ENCODE peak calls at places on chromosomes 4 and X, in six cellular contexts. N, Y, H, E, T and S are unnamed samples.

GRCh38 chr4:2799444-2799911 is 6.6 kb downstream of the SH3BP2 start:
- DNase-seq in N (no peak), Y (peak), H (peak), E (peak), T (no peak), S (no peak)

GRCh38 chr4:74481891-74482609 is 37.1 kb downstream of the AREG start:
- DNase-seq in N (no peak), Y (no peak), H (no peak), E (no peak), T (no peak), S (no peak)

GRCh38 chr4:98092833-98093439 is 50.3 kb downstream of the STPG2 start:
- DNase-seq in N (peak), Y (no peak), H (no peak), E (no peak), T (peak), S (no peak)

GRCh38 chrX:41518127-41518840 is 71.1 kb downstream of the NYX start:
- DNase-seq in N (no peak), Y (no peak), H (no peak), E (no peak), T (no peak), S (no peak)

GRCh38 chr4:73589261-73589847 is 30.9 kb downstream of the RASSF6 start:
- DNase-seq in N (peak), Y (no peak), H (no peak), E (no peak), T (peak), S (no peak)

GRCh38 chrX:24877854-24878650 is 137.7 kb downstream of the ARX start:
- DNase-seq in N (peak), Y (no peak), H (no peak), E (no peak), T (peak), S (no peak)

GRCh38 chrX:47607091-47607490 is 12.6 kb downstream of the SYN1 start:
- DNase-seq in N (no peak), Y (no peak), H (no peak), E (no peak), T (no peak), S (no peak)

GRCh38 chr4:183142566-183143545 is 43.8 kb downstream of the WWC2 start:
- DNase-seq in N (peak), Y (no peak), H (peak), E (peak), T (peak), S (no peak)

GRCh38 chrX:125810856-125811255 is 355.2 kb downstream of the DCAF12L2 start:
- DNase-seq in N (no peak), Y (no peak), H (no peak), E (no peak), T (peak), S (no peak)

GRCh38 chr4:13918110-13918509 is 290.6 kb upstream of the BOD1L1 start:
- DNase-seq in N (peak), Y (no peak), H (peak), E (peak), T (peak), S (no peak)

GRCh38 chrX:108439961-108440696 is 491 bp downstream of the COL4A5 start:
- DNase-seq in N (peak), Y (no peak), H (no peak), E (no peak), T (no peak), S (no peak)

GRCh38 chrX:27391601-27392000 is 71.5 kb downstream of the PPP4R3C start:
- DNase-seq in N (no peak), Y (no peak), H (no peak), E (no peak), T (peak), S (no peak)

GRCh38 chrX:109934935-109935334 is 68.0 kb upstream of the TMEM164 start:
- DNase-seq in N (peak), Y (no peak), H (no peak), E (no peak), T (peak), S (no peak)

GRCh38 chr4:107863850-107864371 is 39.2 kb downstream of the SGMS2 start:
- DNase-seq in N (peak), Y (no peak), H (peak), E (peak), T (peak), S (no peak)

GRCh38 chr4:153661215-153661822 is 22.8 kb upstream of the TLR2 start:
- DNase-seq in N (no peak), Y (no peak), H (no peak), E (no peak), T (no peak), S (no peak)

GRCh38 chr4:3348621-3349020 is 55.8 kb downstream of the RGS12 start:
- DNase-seq in N (no peak), Y (no peak), H (no peak), E (no peak), T (no peak), S (no peak)

GRCh38 chr4:15717647-15718416 is 15.0 kb downstream of the BST1 start:
- DNase-seq in N (peak), Y (no peak), H (no peak), E (no peak), T (peak), S (no peak)

GRCh38 chrX:112642349-112642748 is 37.4 kb downstream of the LHFPL1 start:
- DNase-seq in N (peak), Y (peak), H (no peak), E (peak), T (peak), S (peak)

GRCh38 chr4:25970241-25970675 is 56.2 kb downstream of the SMIM20 start:
- DNase-seq in N (no peak), Y (no peak), H (peak), E (peak), T (peak), S (no peak)

GRCh38 chr4:176753049-176753448 is 39.7 kb downstream of the VEGFC start:
- DNase-seq in N (peak), Y (no peak), H (no peak), E (no peak), T (peak), S (peak)

GRCh38 chr4:38009421-38009820 is 49.2 kb downstream of the PTTG2 start:
- DNase-seq in N (peak), Y (no peak), H (no peak), E (no peak), T (no peak), S (no peak)

GRCh38 chrX:132272826-132273225 is 53.6 kb upstream of the RAP2C start:
- DNase-seq in N (peak), Y (no peak), H (no peak), E (no peak), T (no peak), S (no peak)

GRCh38 chrX:132270021-132270420 is 50.8 kb upstream of the RAP2C start:
- DNase-seq in N (no peak), Y (no peak), H (no peak), E (no peak), T (no peak), S (no peak)

GRCh38 chrX:132267392-132267791 is 48.1 kb upstream of the RAP2C start:
- DNase-seq in N (no peak), Y (no peak), H (no peak), E (no peak), T (no peak), S (no peak)

GRCh38 chrX:132270699-132271098 is 51.5 kb upstream of the RAP2C start:
- DNase-seq in N (peak), Y (no peak), H (peak), E (peak), T (peak), S (no peak)

GRCh38 chrX:132271330-132271729 is 52.1 kb upstream of the RAP2C start:
- DNase-seq in N (no peak), Y (no peak), H (no peak), E (peak), T (no peak), S (no peak)
- H3K4me3 ChIP-seq in N (no peak), Y (no peak), H (no peak), E (no peak), T (no peak), S (no peak)

GRCh38 chr4:128954941-128955340 is 138.4 kb downstream of the SCLT1 start:
- DNase-seq in N (no peak), Y (no peak), H (no peak), E (no peak), T (no peak), S (no peak)

GRCh38 chr4:128961405-128961804 is 131.9 kb downstream of the SCLT1 start:
- DNase-seq in N (no peak), Y (no peak), H (no peak), E (no peak), T (no peak), S (no peak)

GRCh38 chr4:128957459-128957858 is 135.9 kb downstream of the SCLT1 start:
- DNase-seq in N (no peak), Y (no peak), H (no peak), E (no peak), T (no peak), S (no peak)

GRCh38 chr4:128955751-128956150 is 137.6 kb downstream of the SCLT1 start:
- DNase-seq in N (no peak), Y (no peak), H (no peak), E (no peak), T (no peak), S (no peak)

DNA sequence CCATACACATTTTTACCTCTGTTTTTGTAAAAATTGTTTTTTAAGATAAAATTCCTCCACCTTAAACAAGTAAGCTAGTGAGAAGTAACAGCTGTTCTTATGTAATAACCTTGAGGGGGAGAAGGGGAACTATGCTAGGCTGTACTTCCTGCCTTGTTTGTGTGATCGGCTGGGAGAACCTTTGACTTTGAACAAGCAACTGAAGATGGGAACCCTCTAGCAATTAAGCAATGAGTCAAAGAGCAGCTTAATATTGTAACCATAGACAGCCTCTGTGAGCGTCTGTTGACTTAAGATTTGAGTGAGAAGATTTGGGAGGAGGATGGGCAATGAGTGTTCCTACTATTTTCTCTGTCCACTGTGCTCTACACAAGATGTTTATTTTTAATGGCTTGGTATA is 135.1 kb downstream of the SCLT1 start:
- DNase-seq in N (peak), Y (no peak), H (no peak), E (no peak), T (no peak), S (no peak)
- H3K4me3 ChIP-seq in N (no peak), Y (no peak), H (no peak), E (no peak), T (no peak), S (no peak)

DNA sequence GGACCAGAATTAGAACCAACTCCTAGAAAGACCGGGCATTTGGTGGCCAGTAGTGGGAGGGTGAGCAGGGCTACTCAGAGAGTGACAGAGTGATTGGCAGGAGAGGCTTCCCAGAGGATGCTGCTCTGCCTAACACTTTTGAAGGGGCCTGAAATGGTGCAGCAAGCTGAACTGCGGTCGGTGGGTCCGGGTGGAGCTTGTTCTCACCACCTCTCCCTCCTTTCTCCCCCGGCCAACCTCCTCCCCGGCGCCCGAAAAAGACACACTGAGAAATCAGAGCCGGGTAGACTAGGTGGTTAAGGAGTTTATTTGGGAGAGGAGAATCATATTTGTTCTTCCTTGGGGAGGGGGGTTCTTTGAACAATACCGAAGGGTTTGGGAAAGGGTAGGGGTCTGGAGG is 1.4 kb upstream of the PRICKLE3 start:
- DNase-seq in N (no peak), Y (no peak), H (no peak), E (no peak), T (no peak), S (no peak)
- H3K4me3 ChIP-seq in N (no peak), Y (no peak), H (no peak), E (no peak), T (no peak), S (no peak)

DNA sequence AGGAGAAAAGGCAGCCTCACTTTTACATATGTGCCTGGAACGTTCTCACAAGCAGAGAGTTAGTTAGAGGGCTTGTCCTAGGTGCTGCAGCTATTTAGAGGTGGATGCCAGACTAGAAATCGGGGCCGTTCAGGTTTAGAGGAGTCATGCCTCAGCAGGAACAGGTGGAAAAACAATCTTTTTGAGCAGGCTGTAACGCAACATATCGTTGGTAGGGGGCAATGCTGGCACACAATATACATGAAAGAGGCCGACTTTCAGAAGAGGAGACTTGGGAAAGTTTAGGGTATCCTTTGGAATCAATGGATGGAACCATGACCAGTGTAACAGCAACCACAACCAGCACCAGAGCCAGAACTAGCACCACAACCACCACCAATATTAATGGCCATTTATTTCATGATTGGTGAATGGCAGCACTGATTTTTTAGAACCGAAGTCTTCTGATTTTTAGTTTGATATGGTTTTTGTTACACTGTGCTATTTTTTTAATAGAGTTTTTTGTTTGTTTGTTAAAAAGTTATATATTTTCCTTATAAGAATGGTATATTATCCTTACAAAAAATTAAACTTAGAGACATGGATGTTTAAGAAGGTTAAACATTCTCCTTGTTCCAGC is 14.9 kb upstream of the PAQR3 start:
- DNase-seq in N (no peak), Y (peak), H (no peak), E (no peak), T (peak), S (peak)
- H3K4me3 ChIP-seq in N (no peak), Y (no peak), H (no peak), E (no peak), T (no peak), S (no peak)